ENCODE peak calls at places on chromosomes 2 and 18, in six cellular contexts. L, K, C, M, E and V are unnamed samples.

GRCh38 chr2:241733391-241734207 is 831 bp upstream of the D2HGDH start:
- DNase-seq in L (peak; percentile 47), K (no peak), C (no peak), M (no peak), E (no peak), V (no peak)

GRCh38 chr2:235642446-235643107 is 148.7 kb downstream of the AGAP1 start:
- DNase-seq in L (no peak), K (no peak), C (no peak), M (no peak), E (peak; percentile 71), V (no peak)

GRCh38 chr2:71613953-71614925 is 160.9 kb downstream of the DYSF start:
- DNase-seq in L (no peak), K (peak; percentile 58), C (peak; percentile 6), M (no peak), E (no peak), V (peak; percentile 1)

GRCh38 chr2:79887747-79888374 is 375.0 kb downstream of the CTNNA2 start:
- DNase-seq in L (no peak), K (no peak), C (no peak), M (no peak), E (peak; percentile 33), V (no peak)

GRCh38 chr2:170813611-170814550 is 2.8 kb upstream of the GAD1 start:
- DNase-seq in L (no peak), K (no peak), C (no peak), M (no peak), E (peak; percentile 35), V (peak; percentile 26)

GRCh38 chr2:60383421-60384117 is 169.9 kb downstream of the BCL11A start:
- DNase-seq in L (no peak), K (no peak), C (no peak), M (no peak), E (no peak), V (no peak)

GRCh38 chr2:216344958-216345315 is 27.3 kb downstream of the MARCHF4 start:
- DNase-seq in L (no peak), K (no peak), C (no peak), M (no peak), E (no peak), V (no peak)

GRCh38 chr18:3661121-3661520 is 211.1 kb downstream of the TGIF1 start:
- DNase-seq in L (no peak), K (no peak), C (no peak), M (no peak), E (no peak), V (no peak)

GRCh38 chr18:69885841-69886531 is 61.7 kb downstream of the CD226 start:
- DNase-seq in L (no peak), K (no peak), C (no peak), M (no peak), E (no peak), V (no peak)

GRCh38 chr2:232857158-232857563 is 12.9 kb upstream of the SNORC start:
- DNase-seq in L (no peak), K (no peak), C (no peak), M (no peak), E (no peak), V (no peak)

GRCh38 chr2:158823838-158824237 is 28.7 kb downstream of the DAPL1 start:
- DNase-seq in L (no peak), K (no peak), C (no peak), M (no peak), E (no peak), V (no peak)
- H3K9me3 ChIP-seq in L (no peaks in the 10 kb centered on the region), K (no peaks in the 10 kb centered on the region), C (no peaks in the 10 kb centered on the region), M (no peaks in the 10 kb centered on the region), E (no peaks in the 10 kb centered on the region), V (no peaks in the 10 kb centered on the region)

DNA sequence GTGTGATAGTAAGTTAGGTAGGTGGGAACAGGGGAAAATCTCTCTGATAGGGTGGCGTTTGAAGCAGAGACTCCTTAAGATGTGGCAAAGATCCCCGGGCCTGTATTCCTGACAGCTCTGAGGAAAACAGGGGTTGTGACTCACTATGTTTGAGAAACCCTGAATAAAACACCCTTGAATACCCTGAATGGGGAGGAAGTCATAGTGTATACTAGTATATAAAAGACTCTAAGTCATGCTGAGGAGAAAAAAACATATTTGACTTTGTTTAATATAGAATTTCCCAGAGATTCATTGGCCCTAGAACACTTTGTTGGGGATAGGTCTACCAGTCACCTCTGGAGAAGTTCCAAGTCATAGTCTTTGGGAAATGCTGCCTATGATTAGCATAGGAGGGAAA is 590.9 kb downstream of the IRS1 start:
- DNase-seq in L (no peak), K (no peak), C (no peak), M (no peak), E (peak; percentile 45), V (no peak)
- H3K27ac ChIP-seq in L (no peak overlapping the region), K (no peak overlapping the region), C (no peak overlapping the region), M (no peak overlapping the region), E (no peak overlapping the region), V (no peak overlapping the region)

DNA sequence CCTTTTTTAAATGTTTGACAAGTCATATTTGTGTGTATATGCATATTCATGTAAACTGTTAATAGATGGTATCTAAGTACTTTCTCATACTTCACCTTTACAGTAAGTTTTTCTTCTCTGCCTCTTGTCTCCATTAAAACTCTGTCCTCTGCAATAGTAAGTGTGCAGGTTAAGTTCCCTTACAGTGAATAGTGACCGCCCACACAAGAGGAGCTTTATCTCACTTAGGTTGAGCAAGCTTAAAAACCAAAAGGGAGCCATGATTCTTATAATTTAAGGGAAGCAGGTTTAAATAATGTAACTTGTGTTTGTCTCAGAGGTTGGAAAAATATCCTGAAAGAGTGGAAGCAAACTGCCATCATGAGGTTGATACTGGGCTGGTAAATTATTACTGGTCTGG is 61.3 kb downstream of the MRPS9 start:
- DNase-seq in L (no peak), K (no peak), C (no peak), M (no peak), E (no peak), V (no peak)
- H3K36me3 ChIP-seq in L (peaks cover 58% of the 10 kb centered on the region), K (peaks cover 51% of the 10 kb centered on the region), C (no peaks in the 10 kb centered on the region), M (peaks cover 7% of the 10 kb centered on the region), E (peaks cover 17% of the 10 kb centered on the region), V (peaks cover 52% of the 10 kb centered on the region)

GRCh38 chr2:46747297-46747818 is 168.2 kb downstream of the MCFD2 start:
- DNase-seq in L (no peak), K (no peak), C (no peak), M (no peak), E (peak; percentile 40), V (no peak)

GRCh38 chr2:46748121-46748520 is 167.5 kb downstream of the MCFD2 start:
- DNase-seq in L (no peak), K (no peak), C (no peak), M (no peak), E (peak; percentile 30), V (no peak)

GRCh38 chr2:46749042-46749461 is 166.6 kb downstream of the MCFD2 start:
- DNase-seq in L (no peak), K (no peak), C (no peak), M (no peak), E (peak; percentile 82), V (no peak)

GRCh38 chr2:46751897-46752296 is 163.7 kb downstream of the MCFD2 start:
- DNase-seq in L (no peak), K (no peak), C (no peak), M (no peak), E (no peak), V (no peak)
- H3K9me3 ChIP-seq in L (no peaks in the 10 kb centered on the region), K (no peaks in the 10 kb centered on the region), C (no peaks in the 10 kb centered on the region), M (no peaks in the 10 kb centered on the region), E (no peaks in the 10 kb centered on the region), V (no peaks in the 10 kb centered on the region)

GRCh38 chr18:12278765-12279682 is 24.9 kb downstream of the CIDEA start:
- DNase-seq in L (peak; percentile 74), K (peak; percentile 97), C (peak; percentile 91), M (no peak), E (peak; percentile 96), V (no peak)
- H3K27ac ChIP-seq in L (peak overlapping the region; percentile 82), K (peak overlapping the region; percentile 100), C (peak overlapping the region; percentile 92), M (no peak overlapping the region), E (peak overlapping the region; percentile 94), V (no peak overlapping the region)

GRCh38 chr2:213010106-213010779 is 141.2 kb downstream of the IKZF2 start:
- DNase-seq in L (no peak), K (no peak), C (no peak), M (no peak), E (no peak), V (no peak)
- H3K36me3 ChIP-seq in L (peaks cover 8% of the 10 kb centered on the region), K (peaks cover 18% of the 10 kb centered on the region), C (no peaks in the 10 kb centered on the region), M (no peaks in the 10 kb centered on the region), E (no peaks in the 10 kb centered on the region), V (no peaks in the 10 kb centered on the region)

GRCh38 chr2:13252615-13253014 is 535.9 kb downstream of the TRIB2 start:
- DNase-seq in L (no peak), K (no peak), C (no peak), M (no peak), E (no peak), V (no peak)

GRCh38 chr2:13260401-13260800 is 543.7 kb downstream of the TRIB2 start:
- DNase-seq in L (no peak), K (no peak), C (no peak), M (no peak), E (no peak), V (no peak)

DNA sequence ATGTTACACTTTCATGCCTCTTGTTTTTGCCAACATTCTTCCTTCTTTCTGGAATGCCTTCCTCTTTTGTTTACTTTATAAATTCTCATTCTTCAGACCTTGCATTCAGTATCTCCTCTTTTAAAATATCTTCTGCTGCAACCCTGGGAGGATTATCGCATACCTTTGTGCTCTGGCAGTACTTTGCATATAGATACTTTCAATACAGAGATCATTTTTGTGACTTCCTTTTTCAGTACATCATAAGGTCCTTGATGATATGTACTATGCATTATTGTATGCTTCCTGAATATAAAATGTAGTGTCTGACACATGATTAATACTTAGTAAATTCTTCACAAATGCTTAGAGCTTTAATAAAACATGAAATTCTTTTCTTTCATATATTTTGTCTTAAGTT is 538.7 kb downstream of the TRIB2 start:
- DNase-seq in L (no peak), K (no peak), C (no peak), M (no peak), E (no peak), V (no peak)
- H3K9me3 ChIP-seq in L (no peaks in the 10 kb centered on the region), K (no peaks in the 10 kb centered on the region), C (no peaks in the 10 kb centered on the region), M (no peaks in the 10 kb centered on the region), E (no peaks in the 10 kb centered on the region), V (no peaks in the 10 kb centered on the region)

DNA sequence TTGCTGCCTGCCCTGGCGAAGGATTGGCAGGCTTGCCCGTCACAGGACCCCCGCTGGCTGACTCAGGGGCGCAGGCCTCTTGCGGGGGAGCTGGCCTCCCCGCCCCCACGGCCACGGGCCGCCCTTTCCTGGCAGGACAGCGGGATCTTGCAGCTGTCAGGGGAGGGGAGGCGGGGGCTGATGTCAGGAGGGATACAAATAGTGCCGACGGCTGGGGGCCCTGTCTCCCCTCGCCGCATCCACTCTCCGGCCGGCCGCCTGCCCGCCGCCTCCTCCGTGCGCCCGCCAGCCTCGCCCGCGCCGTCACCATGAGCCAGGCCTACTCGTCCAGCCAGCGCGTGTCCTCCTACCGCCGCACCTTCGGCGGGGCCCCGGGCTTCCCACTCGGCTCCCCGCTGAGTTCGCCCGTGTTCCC is at the start of gene DES:
- DNase-seq in L (no peak), K (peak; percentile 84), C (peak; percentile 85), M (no peak), E (no peak), V (no peak)
- H3K27ac ChIP-seq in L (no peak within 1 kb of the TSS), K (peak within 1 kb of the TSS; percentile 87), C (peak within 1 kb of the TSS; percentile 71), M (no peak within 1 kb of the TSS), E (no peak within 1 kb of the TSS), V (no peak within 1 kb of the TSS)